ENCODE peak calls at places on chromosomes 5 and 9, in nine cellular contexts. Q is GM23248, D is HT-29, G is GM03348, R is mucosa of descending colon, I is upper lobe of left lung, U is kidney, H is ovary, X is HEK293T. E is an unnamed sample.

GRCh38 chr9:87081523-87081922 is 134.2 kb upstream of the GAS1 start:
- DNase-seq in Q (no peak), D (no peak), G (no peak), R (no peak), I (no peak), U (no peak), H (no peak), X (no peak), E (no peak)

GRCh38 chr5:179558912-179559279 is 8.5 kb downstream of the RUFY1 start:
- DNase-seq in Q (peak), D (peak), G (no peak), R (peak), I (peak), U (no peak), H (no peak), X (peak), E (peak)

GRCh38 chr5:180804129-180804601 is 1.6 kb upstream of the MGAT1 start:
- DNase-seq in Q (no peak), D (no peak), G (no peak), R (no peak), I (no peak), U (peak), H (no peak), X (no peak), E (no peak)

GRCh38 chr5:175321927-175322532 is 122.0 kb downstream of the DRD1 start:
- DNase-seq in Q (peak), D (peak), G (no peak), R (no peak), I (no peak), U (no peak), H (no peak), X (peak), E (peak)

GRCh38 chr5:121974261-121974660 is 12.5 kb downstream of the SRFBP1 start:
- DNase-seq in Q (peak), D (no peak), G (no peak), R (no peak), I (no peak), U (no peak), H (no peak), X (no peak), E (peak)

GRCh38 chr5:63648376-63648775 is 313.9 kb downstream of the HTR1A start:
- DNase-seq in Q (no peak), D (no peak), G (no peak), R (no peak), I (no peak), U (no peak), H (no peak), X (no peak), E (no peak)

GRCh38 chr5:124614836-124615235 is 131.6 kb downstream of the ZNF608 start:
- DNase-seq in Q (no peak), D (no peak), G (no peak), R (no peak), I (no peak), U (no peak), H (no peak), X (no peak), E (no peak)

GRCh38 chr9:35398651-35399335 is 91.1 kb upstream of the RUSC2 start:
- DNase-seq in Q (no peak), D (no peak), G (no peak), R (no peak), I (no peak), U (no peak), H (no peak), X (no peak), E (no peak)

GRCh38 chr5:80820685-80821084 is 139.5 kb upstream of the RASGRF2 start:
- DNase-seq in Q (no peak), D (no peak), G (no peak), R (no peak), I (no peak), U (no peak), H (no peak), X (no peak), E (no peak)

GRCh38 chr5:74422671-74423070 is 217.9 kb downstream of the ENC1 start:
- DNase-seq in Q (no peak), D (no peak), G (no peak), R (no peak), I (no peak), U (no peak), H (no peak), X (no peak), E (no peak)

GRCh38 chr5:27523629-27524028 is 485.2 kb upstream of the CDH9 start:
- DNase-seq in Q (no peak), D (no peak), G (no peak), R (no peak), I (no peak), U (peak), H (no peak), X (no peak), E (no peak)

E was measured in adipocyte.